ENCODE peak calls at places on chromosomes 11 and 22, in eight cellular contexts. S is CD14-positive monocyte, U is thoracic aorta, I is transverse colon, P is Caco-2, G is lower lobe of right lung, D is body of pancreas, C is GM12865. O is an unnamed sample.

GRCh38 chr11:33525789-33526188 is 174.8 kb downstream of the C11orf91 start:
- DNase-seq in U (no peak), C (peak; percentile 39), P (no peak), D (no peak), S (no peak), I (no peak), G (no peak), O (no peak)

GRCh38 chr11:71908218-71908617 is 20.2 kb downstream of the XNDC1N start:
- DNase-seq in S (no peak), G (no peak), U (no peak), I (no peak), P (no peak), D (no peak), C (no peak), O (no peak)

GRCh38 chr11:122661182-122661945 is 5.8 kb downstream of the UBASH3B start:
- DNase-seq in P (peak; percentile 47), S (no peak), C (no peak), I (no peak), U (no peak), G (no peak), D (no peak), O (no peak)

GRCh38 chr11:19232910-19233503 is 7.7 kb downstream of the E2F8 start:
- DNase-seq in D (no peak), U (no peak), S (no peak), I (no peak), C (no peak), G (no peak), P (no peak), O (no peak)

GRCh38 chr22:49948958-49949913 is 11.3 kb upstream of the PIM3 start:
- DNase-seq in U (no peak), G (peak; percentile 94), I (peak; percentile 93), D (peak; percentile 98), C (no peak), S (no peak), P (peak; percentile 39), O (no peak)

GRCh38 chr11:45409587-45409986 is 123.4 kb upstream of the SYT13 start:
- DNase-seq in S (no peak), G (no peak), D (no peak), P (no peak), C (no peak), I (no peak), U (no peak), O (no peak)

GRCh38 chr11:134393638-134394037 is 18.4 kb downstream of the B3GAT1 start:
- DNase-seq in I (peak; percentile 33), C (no peak), P (peak; percentile 67), U (no peak), D (no peak), G (no peak), S (no peak), O (no peak)

GRCh38 chr11:117918366-117919255 is 10.6 kb downstream of the TMPRSS13 start:
- DNase-seq in S (peak; percentile 42), U (no peak), I (no peak), G (no peak), P (no peak), D (no peak), C (no peak), O (no peak)

GRCh38 chr11:57626895-57627294 is 22.8 kb downstream of the YPEL4 start:
- DNase-seq in P (no peak), U (no peak), I (no peak), D (no peak), C (no peak), S (no peak), G (no peak), O (no peak)

GRCh38 chr22:37445501-37445900 is 18.2 kb upstream of the ELFN2 start:
- DNase-seq in C (no peak), U (no peak), G (no peak), P (no peak), D (no peak), I (no peak), S (no peak), O (no peak)

GRCh38 chr22:27439131-27439530 is 362.4 kb downstream of the MN1 start:
- DNase-seq in U (no peak), C (no peak), P (no peak), S (no peak), I (no peak), G (no peak), D (no peak), O (no peak)

GRCh38 chr11:45486461-45486860 is 179.0 kb downstream of the CHST1 start:
- DNase-seq in I (no peak), P (no peak), U (no peak), D (no peak), C (no peak), S (no peak), G (no peak), O (no peak)

GRCh38 chr11:96318399-96318798 is 24.6 kb downstream of the MAML2 start:
- DNase-seq in S (no peak), G (no peak), D (no peak), P (no peak), U (no peak), I (no peak), C (peak; percentile 17), O (no peak)

GRCh38 chr11:27211370-27212127 is 151.5 kb downstream of the CCDC34 start:
- DNase-seq in S (no peak), G (no peak), P (peak; percentile 30), C (no peak), D (no peak), I (no peak), U (no peak), O (no peak)
- TF ChIP-seq CTCF in S (no peak), G (peak; percentile 30), P (peak; percentile 32), C (peak; percentile 33), D (peak; percentile 27), I (peak; percentile 37), U (peak; percentile 11), O (peak; percentile 5)

DNA sequence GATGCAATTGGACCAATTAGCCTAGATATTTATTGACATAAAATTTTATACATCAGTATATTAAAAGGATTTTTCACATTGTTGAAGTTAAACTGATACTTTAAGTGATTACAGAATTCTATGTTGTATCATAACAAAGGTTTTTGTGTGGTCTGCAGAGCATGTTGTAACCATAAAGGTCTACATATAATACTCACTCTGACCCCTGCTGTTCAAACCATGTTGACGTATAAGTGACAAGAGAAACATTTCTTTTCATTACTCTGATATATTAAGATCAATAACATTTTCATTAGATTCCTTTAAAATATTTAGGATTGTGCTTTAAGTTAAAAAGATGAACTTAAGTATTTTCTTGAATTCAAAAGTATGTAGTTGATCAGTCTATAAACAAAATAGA is 63.9 kb downstream of the GAS2 start:
- DNase-seq in P (peak; percentile 44), U (no peak), I (no peak), C (peak; percentile 35), S (no peak), G (no peak), D (peak; percentile 28), O (no peak)
- TF ChIP-seq CTCF in P (peak; percentile 61), U (no peak), I (peak; percentile 25), C (peak; percentile 12), S (no peak), G (no peak), D (peak; percentile 62), O (peak; percentile 36)

DNA sequence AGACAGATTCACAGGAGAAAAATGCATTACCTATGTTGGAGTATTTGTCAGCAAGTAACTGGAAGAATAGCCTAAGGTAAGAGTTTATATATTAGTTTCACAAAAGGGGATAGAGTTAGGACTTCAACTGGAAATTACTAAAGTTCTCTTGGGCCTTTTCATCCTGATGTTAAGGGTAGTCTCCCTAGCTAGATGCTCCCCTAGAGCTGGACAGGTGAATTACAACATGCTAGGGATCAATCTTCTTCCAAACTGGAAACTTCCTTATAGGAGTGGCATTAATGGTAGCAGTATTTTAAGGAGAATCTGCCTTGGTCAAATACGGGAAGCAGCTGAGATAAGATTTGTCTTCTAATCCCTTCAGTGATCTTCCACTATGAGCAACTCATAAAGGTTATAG is 632.8 kb upstream of the RAG2 start:
- DNase-seq in S (no peak), G (no peak), I (no peak), C (no peak), P (no peak), U (no peak), D (no peak), O (no peak)
- TF ChIP-seq CTCF in S (no peak), G (no peak), I (no peak), C (no peak), P (peak; percentile 3), U (no peak), D (no peak), O (no peak)

GRCh38 chr11:64516226-64516625 is 74.8 kb upstream of the SLC22A12 start:
- DNase-seq in P (no peak), S (no peak), D (no peak), G (no peak), C (peak; percentile 12), U (no peak), I (no peak), O (no peak)
- TF ChIP-seq CTCF in P (no peak), S (peak; percentile 36), D (no peak), G (no peak), C (peak; percentile 24), U (no peak), I (peak; percentile 10), O (peak; percentile 12)